ENCODE peak calls at places on chromosome 20, in six cellular contexts. E, Y, Z, H, R and V are unnamed samples.

GRCh38 chr20:10714236-10714975 is 40.6 kb upstream of the JAG1 start:
- DNase-seq in R (no peak), Z (no peak), E (no peak), H (no peak), Y (no peak), V (no peak)

GRCh38 chr20:723756-724155 is 44.5 kb downstream of the SLC52A3 start:
- DNase-seq in R (no peak), H (no peak), Z (no peak), E (no peak), Y (no peak), V (no peak)

GRCh38 chr20:24098886-24099285 is 110.3 kb upstream of the GGTLC1 start:
- DNase-seq in R (no peak), H (peak; percentile 63), Y (no peak), Z (no peak), E (no peak), V (no peak)

GRCh38 chr20:17720755-17721154 is 21.0 kb downstream of the BANF2 start:
- DNase-seq in Z (no peak), R (no peak), Y (no peak), E (no peak), H (no peak), V (no peak)

GRCh38 chr20:62678553-62678952 is 30.1 kb upstream of the NTSR1 start:
- DNase-seq in E (no peak), H (no peak), R (no peak), Z (no peak), Y (no peak), V (no peak)

GRCh38 chr20:10356628-10357027 is 77.4 kb downstream of the MKKS start:
- DNase-seq in E (no peak), H (no peak), Z (no peak), Y (no peak), R (no peak), V (no peak)

GRCh38 chr20:25495189-25495824 is 87.8 kb downstream of the GINS1 start:
- DNase-seq in H (no peak), Y (no peak), R (no peak), E (no peak), Z (no peak), V (no peak)

GRCh38 chr20:32282461-32282860 is 5.0 kb downstream of the KIF3B start:
- DNase-seq in R (no peak), Y (no peak), Z (no peak), H (no peak), E (no peak), V (no peak)

GRCh38 chr20:5513975-5514516 is 197.3 kb upstream of the PROKR2 start:
- DNase-seq in R (no peak), Z (no peak), H (no peak), E (no peak), Y (no peak), V (no peak)

GRCh38 chr20:59472059-59472458 is 132.3 kb upstream of the PHACTR3 start:
- DNase-seq in H (no peak), E (no peak), R (no peak), Y (no peak), Z (no peak), V (no peak)

GRCh38 chr20:11041396-11041795 is 367.6 kb upstream of the JAG1 start:
- DNase-seq in Y (no peak), Z (no peak), E (no peak), R (no peak), H (peak; percentile 26), V (no peak)

GRCh38 chr20:32052090-32052791 is at the start of gene HCK:
- DNase-seq in Z (no peak), R (no peak), E (no peak), H (no peak), Y (no peak), V (peak; percentile 56)

GRCh38 chr20:10603971-10604864 is 69.6 kb downstream of the JAG1 start:
- DNase-seq in R (no peak), Y (no peak), E (no peak), Z (no peak), H (peak; percentile 94), V (peak; percentile 42)

GRCh38 chr20:32440069-32440757 is 82.1 kb downstream of the ASXL1 start:
- DNase-seq in R (no peak), Y (no peak), H (no peak), E (no peak), Z (no peak), V (no peak)

GRCh38 chr20:19726126-19726525 is 31.9 kb upstream of the RIN2 start:
- DNase-seq in H (peak; percentile 40), R (no peak), Z (no peak), Y (no peak), E (no peak), V (no peak)

GRCh38 chr20:48604426-48604825 is 223.4 kb downstream of the PREX1 start:
- DNase-seq in E (no peak), Z (no peak), R (no peak), Y (no peak), H (no peak), V (no peak)

GRCh38 chr20:43938932-43939761 is 24.5 kb downstream of the TOX2 start:
- DNase-seq in E (no peak), H (peak; percentile 100), Z (no peak), Y (no peak), R (no peak), V (peak; percentile 85)

GRCh38 chr20:47506850-47507249 is 5.2 kb downstream of the NCOA3 start:
- DNase-seq in H (no peak), Z (no peak), R (no peak), E (no peak), Y (no peak), V (no peak)

GRCh38 chr20:48921883-48922867 is 664 bp downstream of the ARFGEF2 start:
- DNase-seq in Z (no peak), Y (no peak), R (peak; percentile 3), H (peak; percentile 37), E (no peak), V (peak; percentile 51)